ENCODE peak calls at places on chromosomes 3 and 15, in eight cellular contexts. T, R, K, L, S, D, Z and Y are unnamed samples.
A peak's percentile ranks its signal among the peaks of the same experiment; 100 is the strongest.

GRCh38 chr3:112175646-112176045 is 42.6 kb upstream of the GCSAM start:
- DNase-seq in T (no peak), R (no peak), K (no peak), L (no peak), S (no peak), D (no peak), Z (no peak), Y (no peak)

GRCh38 chr3:21561472-21561871 is 189.5 kb downstream of the ZNF385D start:
- DNase-seq in T (no peak), R (no peak), K (no peak), L (no peak), S (no peak), D (no peak), Z (no peak), Y (no peak)

GRCh38 chr15:39594056-39594763 is 13.3 kb downstream of the THBS1 start:
- DNase-seq in T (peak; percentile 27), R (peak; percentile 15), K (no peak), L (no peak), S (no peak), D (no peak), Z (no peak), Y (no peak)

GRCh38 chr15:43769584-43770228 is 7.1 kb downstream of the ELL3 start:
- DNase-seq in T (peak; percentile 52), R (peak; percentile 58), K (no peak), L (no peak), S (peak; percentile 59), D (peak; percentile 61), Z (peak; percentile 72), Y (no peak)

GRCh38 chr3:37543692-37544091 is 318.0 kb upstream of the CTDSPL start:
- DNase-seq in T (no peak), R (no peak), K (no peak), L (no peak), S (no peak), D (no peak), Z (no peak), Y (no peak)

GRCh38 chr15:36579792-36580431 is 486 bp downstream of the CDIN1 start:
- DNase-seq in T (peak; percentile 24), R (no peak), K (no peak), L (no peak), S (no peak), D (no peak), Z (no peak), Y (no peak)

GRCh38 chr3:196454935-196455334 is 22.7 kb upstream of the UBXN7 start:
- DNase-seq in T (no peak), R (peak; percentile 45), K (no peak), L (no peak), S (no peak), D (peak; percentile 26), Z (no peak), Y (no peak)

GRCh38 chr3:61796088-61796680 is 234.8 kb downstream of the PTPRG start:
- DNase-seq in T (no peak), R (no peak), K (no peak), L (no peak), S (no peak), D (no peak), Z (no peak), Y (no peak)

GRCh38 chr3:55180936-55181535 is 253.2 kb upstream of the LRTM1 start:
- DNase-seq in T (no peak), R (peak; percentile 61), K (no peak), L (no peak), S (peak; percentile 29), D (peak; percentile 48), Z (peak; percentile 27), Y (no peak)

GRCh38 chr15:89768071-89768500 is 8.0 kb upstream of the MESP2 start:
- DNase-seq in T (no peak), R (no peak), K (no peak), L (no peak), S (no peak), D (peak; percentile 53), Z (no peak), Y (no peak)

GRCh38 chr3:3015472-3016089 is 94.6 kb downstream of the IL5RA start:
- DNase-seq in T (no peak), R (peak; percentile 10), K (no peak), L (no peak), S (no peak), D (peak; percentile 7), Z (no peak), Y (no peak)

GRCh38 chr3:9204253-9205005 is 45.0 kb downstream of the SRGAP3 start:
- DNase-seq in T (no peak), R (no peak), K (no peak), L (peak; percentile 27), S (no peak), D (no peak), Z (no peak), Y (no peak)

GRCh38 chr15:57284535-57284934 is 91.8 kb upstream of the CGNL1 start:
- DNase-seq in T (no peak), R (no peak), K (no peak), L (no peak), S (no peak), D (no peak), Z (no peak), Y (no peak)

GRCh38 chr3:18349197-18349798 is 75.8 kb downstream of the SATB1 start:
- DNase-seq in T (peak; percentile 15), R (no peak), K (no peak), L (no peak), S (no peak), D (no peak), Z (no peak), Y (no peak)

GRCh38 chr15:101048191-101049011 is 129.2 kb downstream of the LRRK1 start:
- DNase-seq in T (no peak), R (no peak), K (no peak), L (no peak), S (no peak), D (no peak), Z (no peak), Y (no peak)

GRCh38 chr3:152443212-152444023 is 174.7 kb downstream of the MBNL1 start:
- DNase-seq in T (no peak), R (peak; percentile 33), K (no peak), L (no peak), S (no peak), D (peak; percentile 22), Z (no peak), Y (no peak)

GRCh38 chr3:78101363-78101762 is 1061.5 kb downstream of the ROBO2 start:
- DNase-seq in T (no peak), R (peak; percentile 90), K (no peak), L (no peak), S (no peak), D (peak; percentile 74), Z (no peak), Y (no peak)

GRCh38 chr3:52047295-52047960 is 8.9 kb downstream of the DUSP7 start:
- DNase-seq in T (no peak), R (no peak), K (no peak), L (peak; percentile 80), S (no peak), D (no peak), Z (no peak), Y (no peak)

GRCh38 chr3:123376451-123377172 is 72.3 kb downstream of the ADCY5 start:
- DNase-seq in T (no peak), R (no peak), K (no peak), L (no peak), S (no peak), D (no peak), Z (no peak), Y (no peak)

GRCh38 chr15:49495993-49496747 is 73.1 kb downstream of the FGF7 start:
- DNase-seq in T (no peak), R (peak; percentile 39), K (no peak), L (no peak), S (no peak), D (peak; percentile 76), Z (no peak), Y (no peak)

GRCh38 chr3:114445233-114445632 is 151.4 kb downstream of the TIGIT start:
- DNase-seq in T (no peak), R (no peak), K (no peak), L (no peak), S (no peak), D (no peak), Z (no peak), Y (no peak)

GRCh38 chr15:57591822-57592367 is at the start of gene MYZAP:
- DNase-seq in T (peak; percentile 47), R (no peak), K (no peak), L (no peak), S (peak; percentile 55), D (peak; percentile 26), Z (peak; percentile 46), Y (peak; percentile 37)

GRCh38 chr3:21484323-21485154 is 266.5 kb downstream of the ZNF385D start:
- DNase-seq in T (peak; percentile 1), R (peak; percentile 72), K (peak; percentile 36), L (no peak), S (peak; percentile 35), D (peak; percentile 66), Z (peak; percentile 80), Y (no peak)

GRCh38 chr15:32636410-32636809 is 5.1 kb upstream of the SCG5 start:
- DNase-seq in T (no peak), R (peak; percentile 10), K (no peak), L (no peak), S (no peak), D (no peak), Z (no peak), Y (no peak)

GRCh38 chr15:57133127-57133968 is 214.9 kb downstream of the TCF12 start:
- DNase-seq in T (peak; percentile 6), R (peak; percentile 35), K (no peak), L (peak; percentile 46), S (no peak), D (peak; percentile 41), Z (no peak), Y (no peak)

GRCh38 chr3:169618894-169619792 is 44.4 kb downstream of the MECOM start:
- DNase-seq in T (no peak), R (no peak), K (no peak), L (no peak), S (no peak), D (peak; percentile 12), Z (no peak), Y (no peak)

GRCh38 chr3:59364471-59364870 is 314.6 kb upstream of the CFAP20DC start:
- DNase-seq in T (no peak), R (peak; percentile 31), K (peak; percentile 28), L (no peak), S (no peak), D (peak; percentile 80), Z (no peak), Y (no peak)

GRCh38 chr3:56314842-56315241 is 153.4 kb downstream of the ERC2 start:
- DNase-seq in T (no peak), R (peak; percentile 74), K (peak; percentile 44), L (no peak), S (no peak), D (peak; percentile 65), Z (no peak), Y (no peak)

GRCh38 chr3:41579861-41580260 is 380.6 kb downstream of the CTNNB1 start:
- DNase-seq in T (no peak), R (no peak), K (no peak), L (no peak), S (no peak), D (no peak), Z (no peak), Y (no peak)

GRCh38 chr3:69411331-69411730 is 25.4 kb upstream of the FRMD4B start:
- DNase-seq in T (no peak), R (peak; percentile 40), K (peak; percentile 67), L (no peak), S (no peak), D (peak; percentile 72), Z (no peak), Y (no peak)

GRCh38 chr3:142028174-142028833 is 121.0 kb downstream of the TFDP2 start:
- DNase-seq in T (peak; percentile 10), R (peak; percentile 90), K (no peak), L (no peak), S (no peak), D (peak; percentile 89), Z (peak; percentile 34), Y (no peak)